ENCODE peak calls at places on chromosomes 3 and 15, in seven cellular contexts. P, Z, H, S, W, X and A are unnamed samples.

GRCh38 chr3:27311400-27311799 is 57.8 kb downstream of the NEK10 start:
- DNase-seq in P (peak; percentile 98), Z (no peak), H (no peak), S (no peak), W (no peak), X (peak; percentile 86), A (no peak)

GRCh38 chr3:104768886-104769285 is 597.8 kb upstream of the ALCAM start:
- DNase-seq in P (peak; percentile 7), Z (no peak), H (no peak), S (no peak), W (no peak), X (no peak), A (no peak)

GRCh38 chr3:123546133-123546755 is 38.6 kb downstream of the HACD2 start:
- DNase-seq in P (peak; percentile 65), Z (no peak), H (no peak), S (no peak), W (no peak), X (no peak), A (no peak)

GRCh38 chr3:10366681-10367101 is 45.8 kb upstream of the SEC13 start:
- DNase-seq in P (peak; percentile 97), Z (no peak), H (no peak), S (no peak), W (peak; percentile 53), X (peak; percentile 71), A (no peak)

GRCh38 chr3:141686477-141687280 is 51.4 kb upstream of the RNF7 start:
- DNase-seq in P (peak; percentile 73), Z (no peak), H (no peak), S (no peak), W (no peak), X (peak; percentile 72), A (peak; percentile 55)

GRCh38 chr15:79985571-79985970 is 14.6 kb upstream of the BCL2A1 start:
- DNase-seq in P (no peak), Z (no peak), H (no peak), S (no peak), W (no peak), X (no peak), A (no peak)

GRCh38 chr15:63015618-63016017 is 26.9 kb upstream of the TPM1 start:
- DNase-seq in P (peak; percentile 78), Z (no peak), H (no peak), S (no peak), W (no peak), X (peak; percentile 72), A (no peak)

GRCh38 chr15:65286069-65286703 is 497 bp downstream of the PARP16 start:
- DNase-seq in P (peak; percentile 42), Z (peak; percentile 46), H (no peak), S (peak; percentile 33), W (no peak), X (peak; percentile 51), A (peak; percentile 60)

GRCh38 chr3:58422756-58423324 is 10.8 kb downstream of the PDHB start:
- DNase-seq in P (no peak), Z (peak; percentile 9), H (no peak), S (no peak), W (no peak), X (no peak), A (no peak)

GRCh38 chr3:99901200-99901926 is 83.7 kb downstream of the CMSS1 start:
- DNase-seq in P (peak; percentile 91), Z (no peak), H (no peak), S (no peak), W (no peak), X (peak; percentile 87), A (no peak)

GRCh38 chr15:22936577-22937472 is 43.3 kb downstream of the CYFIP1 start:
- DNase-seq in P (no peak), Z (peak; percentile 16), H (no peak), S (no peak), W (no peak), X (no peak), A (no peak)

GRCh38 chr3:168094877-168095610 is 680 bp downstream of the GOLIM4 start:
- DNase-seq in P (peak; percentile 78), Z (no peak), H (peak; percentile 10), S (peak; percentile 12), W (peak; percentile 91), X (peak; percentile 74), A (peak; percentile 65)

GRCh38 chr3:4897765-4898453 is 81.3 kb upstream of the BHLHE40 start:
- DNase-seq in P (no peak), Z (no peak), H (no peak), S (no peak), W (no peak), X (no peak), A (no peak)

GRCh38 chr15:25410649-25411048 is 28.2 kb downstream of the UBE3A start:
- DNase-seq in P (peak; percentile 42), Z (no peak), H (no peak), S (no peak), W (no peak), X (no peak), A (no peak)